ENCODE peak calls at places on chromosomes 3 and 15, in nine cellular contexts. N is activated naive CD4-positive, alpha-beta T cell; Q is NCI-H1694; B is NCI-H2171; G is mammary epithelial cell; V is NCI-H1417; L is A172; J is AG09309; T is NCI-H524 treated with DMSO at 0.1 percent for 48 hours. F is an unnamed sample.

GRCh38 chr3:62497156-62497555 is 123.8 kb upstream of the FEZF2 start:
- DNase-seq in N (no peak), Q (no peak), B (no peak), G (no peak), V (no peak), L (no peak), J (no peak), T (no peak), F (no peak)

GRCh38 chr3:47663630-47664240 is 85.1 kb upstream of the CSPG5 start:
- DNase-seq in N (no peak), Q (no peak), B (no peak), G (no peak), V (no peak), L (no peak), J (no peak), T (no peak), F (no peak)

GRCh38 chr3:12339701-12340480 is 51.0 kb downstream of the PPARG start:
- DNase-seq in N (no peak), Q (no peak), B (no peak), G (peak), V (no peak), L (no peak), J (no peak), T (no peak), F (no peak)

GRCh38 chr3:128698211-128699011 is 27.6 kb upstream of the RAB7A start:
- DNase-seq in N (no peak), Q (no peak), B (no peak), G (no peak), V (peak), L (no peak), J (no peak), T (peak), F (no peak)

GRCh38 chr15:83871808-83872559 is 218.1 kb downstream of the ADAMTSL3 start:
- DNase-seq in N (no peak), Q (no peak), B (no peak), G (peak), V (no peak), L (peak), J (peak), T (no peak), F (no peak)

GRCh38 chr15:51718199-51718598 is 19.3 kb downstream of the LYSMD2 start:
- DNase-seq in N (no peak), Q (no peak), B (no peak), G (no peak), V (peak), L (no peak), J (no peak), T (peak), F (no peak)

GRCh38 chr3:139520028-139520737 is 19.4 kb downstream of the RBP1 start:
- DNase-seq in N (no peak), Q (no peak), B (no peak), G (peak), V (no peak), L (no peak), J (no peak), T (no peak), F (no peak)

GRCh38 chr3:156749244-156749643 is 74.9 kb downstream of the TIPARP start:
- DNase-seq in N (no peak), Q (no peak), B (no peak), G (no peak), V (no peak), L (no peak), J (no peak), T (no peak), F (no peak)

GRCh38 chr3:177731644-177732268 is 534.5 kb upstream of the TBL1XR1 start:
- DNase-seq in N (no peak), Q (no peak), B (no peak), G (peak), V (no peak), L (peak), J (peak), T (no peak), F (no peak)

GRCh38 chr15:90512981-90513380 is 16.7 kb upstream of the CRTC3 start:
- DNase-seq in N (no peak), Q (no peak), B (no peak), G (no peak), V (no peak), L (no peak), J (no peak), T (no peak), F (no peak)

GRCh38 chr3:111669926-111670630 is 74.9 kb upstream of the ZBED2 start:
- DNase-seq in N (no peak), Q (no peak), B (no peak), G (no peak), V (no peak), L (peak), J (no peak), T (no peak), F (no peak)

GRCh38 chr3:184908859-184909258 is 96.9 kb downstream of the VPS8 start:
- DNase-seq in N (no peak), Q (no peak), B (no peak), G (no peak), V (no peak), L (no peak), J (no peak), T (no peak), F (no peak)

GRCh38 chr3:36219398-36219797 is 160.9 kb upstream of the STAC start:
- DNase-seq in N (no peak), Q (no peak), B (no peak), G (peak), V (no peak), L (peak), J (peak), T (no peak), F (no peak)

GRCh38 chr3:56930706-56931105 is 129.0 kb upstream of the ARHGEF3 start:
- DNase-seq in N (no peak), Q (no peak), B (no peak), G (peak), V (no peak), L (peak), J (no peak), T (no peak), F (no peak)

GRCh38 chr15:36527512-36528162 is 51.8 kb upstream of the CDIN1 start:
- DNase-seq in N (no peak), Q (peak), B (peak), G (no peak), V (peak), L (no peak), J (no peak), T (no peak), F (no peak)

GRCh38 chr15:70910958-70911357 is 18.3 kb downstream of the LRRC49 start:
- DNase-seq in N (no peak), Q (no peak), B (no peak), G (no peak), V (no peak), L (no peak), J (no peak), T (no peak), F (no peak)

GRCh38 chr3:37906734-37907282 is 45.1 kb downstream of the CTDSPL start:
- DNase-seq in N (no peak), Q (no peak), B (no peak), G (no peak), V (no peak), L (no peak), J (no peak), T (no peak), F (no peak)

GRCh38 chr15:63601727-63602185 is 4.6 kb downstream of the FBXL22 start:
- DNase-seq in N (no peak), Q (no peak), B (peak), G (no peak), V (peak), L (no peak), J (no peak), T (peak), F (no peak)

GRCh38 chr3:56610669-56611335 is 53.8 kb downstream of the CCDC66 start:
- DNase-seq in N (no peak), Q (no peak), B (no peak), G (no peak), V (no peak), L (no peak), J (no peak), T (no peak), F (no peak)

GRCh38 chr15:61075741-61076140 is 153.4 kb downstream of the RORA start:
- DNase-seq in N (no peak), Q (no peak), B (no peak), G (no peak), V (no peak), L (no peak), J (no peak), T (no peak), F (no peak)

GRCh38 chr3:136752046-136752326 is 192 bp downstream of the STAG1 start:
- DNase-seq in N (no peak), Q (no peak), B (peak), G (no peak), V (peak), L (peak), J (no peak), T (no peak), F (no peak)

GRCh38 chr3:16490062-16490641 is 23.3 kb downstream of the RFTN1 start:
- DNase-seq in N (no peak), Q (no peak), B (no peak), G (no peak), V (no peak), L (no peak), J (no peak), T (no peak), F (no peak)

GRCh38 chr3:125381314-125381713 is 6.2 kb upstream of the ZNF148 start:
- DNase-seq in N (no peak), Q (no peak), B (no peak), G (peak), V (no peak), L (no peak), J (no peak), T (no peak), F (no peak)

GRCh38 chr3:155859859-155860258 is 5.6 kb upstream of the SLC33A1 start:
- DNase-seq in N (no peak), Q (peak), B (no peak), G (no peak), V (no peak), L (no peak), J (no peak), T (no peak), F (no peak)

GRCh38 chr3:49351521-49352011 is 6.6 kb downstream of the GPX1 start:
- DNase-seq in N (no peak), Q (no peak), B (no peak), G (peak), V (no peak), L (peak), J (peak), T (no peak), F (no peak)

GRCh38 chr3:59773970-59774369 is 724.1 kb upstream of the CFAP20DC start:
- DNase-seq in N (no peak), Q (no peak), B (no peak), G (no peak), V (no peak), L (no peak), J (no peak), T (peak), F (no peak)